ENCODE peak calls at places on chromosomes 13 and 19, in nine cellular contexts. One of them, this sample, is unnamed. For H3K27me3, the result is how much of the 10 kb centered on the place peaks cover.

GRCh38 chr13:70408865-70409264 is 300.6 kb upstream of the KLHL1 start:
- DNase-seq in fibroblast of lung: peak
- DNase-seq in Panc1: no peak
- DNase-seq in uterus: no peak
- DNase-seq in GM23338: no peak
- DNase-seq in left ventricle myocardium inferior: no peak
- DNase-seq in psoas muscle: no peak
- DNase-seq in IMR-90: no peak
- DNase-seq in WERI-Rb-1: no peak
- DNase-seq in this sample: no peak

GRCh38 chr13:110326263-110326904 is 19.3 kb downstream of the COL4A2 start:
- DNase-seq in left ventricle myocardium inferior: no peak
- DNase-seq in IMR-90: no peak
- DNase-seq in WERI-Rb-1: no peak
- DNase-seq in psoas muscle: no peak
- DNase-seq in Panc1: no peak
- DNase-seq in GM23338: no peak
- DNase-seq in fibroblast of lung: peak
- DNase-seq in uterus: no peak
- DNase-seq in this sample: no peak

GRCh38 chr13:102852556-102852955 is 6.7 kb downstream of the ERCC5 start:
- DNase-seq in left ventricle myocardium inferior: no peak
- DNase-seq in uterus: no peak
- DNase-seq in WERI-Rb-1: no peak
- DNase-seq in IMR-90: no peak
- DNase-seq in psoas muscle: no peak
- DNase-seq in Panc1: no peak
- DNase-seq in GM23338: no peak
- DNase-seq in fibroblast of lung: no peak
- DNase-seq in this sample: no peak

GRCh38 chr13:38693168-38693567 is 6.3 kb downstream of the FREM2 start:
- DNase-seq in WERI-Rb-1: no peak
- DNase-seq in fibroblast of lung: no peak
- DNase-seq in uterus: no peak
- DNase-seq in psoas muscle: no peak
- DNase-seq in IMR-90: no peak
- DNase-seq in left ventricle myocardium inferior: no peak
- DNase-seq in GM23338: no peak
- DNase-seq in Panc1: no peak
- DNase-seq in this sample: no peak

GRCh38 chr13:113863511-113864302 is at the start of gene GAS6:
- DNase-seq in psoas muscle: peak
- DNase-seq in Panc1: no peak
- DNase-seq in fibroblast of lung: peak
- DNase-seq in left ventricle myocardium inferior: peak
- DNase-seq in WERI-Rb-1: peak
- DNase-seq in GM23338: peak
- DNase-seq in uterus: peak
- DNase-seq in IMR-90: no peak
- DNase-seq in this sample: no peak

GRCh38 chr19:45340232-45340898 is at the start of gene KLC3:
- DNase-seq in Panc1: no peak
- DNase-seq in WERI-Rb-1: peak
- DNase-seq in IMR-90: no peak
- DNase-seq in psoas muscle: no peak
- DNase-seq in GM23338: peak
- DNase-seq in left ventricle myocardium inferior: no peak
- DNase-seq in fibroblast of lung: no peak
- DNase-seq in uterus: no peak
- DNase-seq in this sample: no peak

GRCh38 chr19:4754248-4754647 is 30.6 kb upstream of the DPP9 start:
- DNase-seq in GM23338: peak
- DNase-seq in IMR-90: peak
- DNase-seq in left ventricle myocardium inferior: no peak
- DNase-seq in WERI-Rb-1: no peak
- DNase-seq in uterus: no peak
- DNase-seq in psoas muscle: no peak
- DNase-seq in fibroblast of lung: no peak
- DNase-seq in Panc1: no peak
- DNase-seq in this sample: no peak

GRCh38 chr13:112616586-112617381 is 28.8 kb upstream of the TUBGCP3 start:
- DNase-seq in GM23338: peak
- DNase-seq in IMR-90: peak
- DNase-seq in Panc1: peak
- DNase-seq in fibroblast of lung: peak
- DNase-seq in WERI-Rb-1: peak
- DNase-seq in uterus: no peak
- DNase-seq in psoas muscle: no peak
- DNase-seq in left ventricle myocardium inferior: no peak
- DNase-seq in this sample: no peak

GRCh38 chr19:48962029-48962848 is 2.9 kb upstream of the FTL start:
- DNase-seq in fibroblast of lung: no peak
- DNase-seq in GM23338: peak
- DNase-seq in WERI-Rb-1: no peak
- DNase-seq in IMR-90: no peak
- DNase-seq in Panc1: no peak
- DNase-seq in left ventricle myocardium inferior: peak
- DNase-seq in psoas muscle: peak
- DNase-seq in uterus: no peak
- DNase-seq in this sample: no peak

GRCh38 chr13:23796546-23796945 is 92.7 kb downstream of the MIPEP start:
- DNase-seq in fibroblast of lung: peak
- DNase-seq in uterus: no peak
- DNase-seq in Panc1: no peak
- DNase-seq in IMR-90: peak
- DNase-seq in left ventricle myocardium inferior: no peak
- DNase-seq in psoas muscle: no peak
- DNase-seq in GM23338: no peak
- DNase-seq in WERI-Rb-1: no peak
- DNase-seq in this sample: no peak

GRCh38 chr19:55484571-55485438 is at the start of gene NAT14:
- DNase-seq in GM23338: peak
- DNase-seq in Panc1: no peak
- DNase-seq in psoas muscle: peak
- DNase-seq in WERI-Rb-1: peak
- DNase-seq in IMR-90: peak
- DNase-seq in left ventricle myocardium inferior: peak
- DNase-seq in uterus: peak
- DNase-seq in fibroblast of lung: peak
- DNase-seq in this sample: peak

GRCh38 chr19:55483681-55484361 is 1.2 kb upstream of the NAT14 start:
- DNase-seq in psoas muscle: no peak
- DNase-seq in IMR-90: no peak
- DNase-seq in GM23338: no peak
- DNase-seq in fibroblast of lung: no peak
- DNase-seq in left ventricle myocardium inferior: no peak
- DNase-seq in WERI-Rb-1: no peak
- DNase-seq in uterus: no peak
- DNase-seq in Panc1: no peak
- DNase-seq in this sample: no peak

GRCh38 chr19:55482128-55482961 is 2.6 kb upstream of the NAT14 start:
- DNase-seq in psoas muscle: no peak
- DNase-seq in left ventricle myocardium inferior: no peak
- DNase-seq in uterus: no peak
- DNase-seq in Panc1: no peak
- DNase-seq in GM23338: peak
- DNase-seq in fibroblast of lung: no peak
- DNase-seq in WERI-Rb-1: no peak
- DNase-seq in IMR-90: no peak
- DNase-seq in this sample: no peak

GRCh38 chr19:55481148-55482127 is 3.5 kb upstream of the NAT14 start:
- DNase-seq in fibroblast of lung: no peak
- DNase-seq in left ventricle myocardium inferior: no peak
- DNase-seq in IMR-90: no peak
- DNase-seq in WERI-Rb-1: no peak
- DNase-seq in GM23338: no peak
- DNase-seq in psoas muscle: no peak
- DNase-seq in Panc1: no peak
- DNase-seq in uterus: no peak
- DNase-seq in this sample: no peak

DNA sequence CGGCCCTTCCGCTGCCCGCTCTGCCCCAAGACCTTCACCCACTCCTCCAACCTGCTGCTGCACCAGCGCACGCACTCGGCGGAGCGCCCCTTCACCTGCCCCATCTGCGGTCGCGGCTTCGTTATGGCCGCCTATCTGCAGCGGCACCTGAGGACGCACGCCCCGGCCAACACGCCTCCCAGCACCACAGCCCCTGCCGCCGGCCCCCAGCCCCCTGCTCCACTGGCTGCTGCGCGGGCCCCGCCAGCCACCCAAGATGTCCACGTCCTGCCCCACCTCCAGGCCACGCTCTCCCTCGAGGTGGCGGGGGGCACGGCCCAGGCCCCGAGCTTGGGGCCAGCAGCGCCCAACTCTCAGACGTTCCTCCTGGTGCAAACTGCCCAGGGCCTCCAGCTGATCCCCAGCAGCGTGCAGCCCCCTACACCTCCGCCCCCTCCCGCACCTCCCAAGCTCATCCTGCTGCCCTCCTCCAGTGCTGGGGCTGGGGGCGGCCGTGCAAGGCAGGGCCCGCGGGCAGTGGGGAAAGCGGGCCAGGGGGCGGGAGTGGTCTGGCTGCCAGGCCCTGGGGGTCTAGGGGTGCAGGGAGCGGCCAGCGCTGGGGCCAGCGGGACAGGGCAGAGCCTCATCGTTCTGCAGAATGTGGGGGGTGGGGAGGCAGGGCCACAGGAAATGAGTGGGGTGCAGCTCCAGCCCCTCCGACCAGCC is 1.9 kb upstream of the NAT14 start:
- DNase-seq in IMR-90: no peak
- DNase-seq in psoas muscle: no peak
- DNase-seq in WERI-Rb-1: no peak
- DNase-seq in Panc1: no peak
- DNase-seq in left ventricle myocardium inferior: no peak
- DNase-seq in fibroblast of lung: no peak
- DNase-seq in GM23338: no peak
- DNase-seq in uterus: no peak
- DNase-seq in this sample: no peak
- H3K27ac ChIP-seq in IMR-90: no peak
- H3K27ac ChIP-seq in psoas muscle: no peak
- H3K27ac ChIP-seq in WERI-Rb-1: no peak
- H3K27ac ChIP-seq in Panc1: no peak
- H3K27ac ChIP-seq in left ventricle myocardium inferior: no peak
- H3K27ac ChIP-seq in fibroblast of lung: no peak
- H3K27ac ChIP-seq in GM23338: no peak
- H3K27ac ChIP-seq in uterus: no peak
- H3K27ac ChIP-seq in this sample: no peak

GRCh38 chr13:20124303-20124702 is 36.5 kb downstream of the GJA3 start:
- DNase-seq in IMR-90: peak
- DNase-seq in Panc1: no peak
- DNase-seq in left ventricle myocardium inferior: no peak
- DNase-seq in GM23338: no peak
- DNase-seq in uterus: no peak
- DNase-seq in fibroblast of lung: no peak
- DNase-seq in psoas muscle: no peak
- DNase-seq in WERI-Rb-1: no peak
- DNase-seq in this sample: no peak
- H3K27me3 ChIP-seq in IMR-90: under half
- H3K27me3 ChIP-seq in Panc1: under half
- H3K27me3 ChIP-seq in left ventricle myocardium inferior: under half
- H3K27me3 ChIP-seq in GM23338: under half
- H3K27me3 ChIP-seq in uterus: under half
- H3K27me3 ChIP-seq in fibroblast of lung: under half
- H3K27me3 ChIP-seq in psoas muscle: under half
- H3K27me3 ChIP-seq in WERI-Rb-1: under half
- H3K27me3 ChIP-seq in this sample: under half

GRCh38 chr19:42326969-42327368 is 1.5 kb downstream of the MEGF8 start:
- DNase-seq in GM23338: no peak
- DNase-seq in uterus: no peak
- DNase-seq in psoas muscle: no peak
- DNase-seq in Panc1: no peak
- DNase-seq in IMR-90: no peak
- DNase-seq in WERI-Rb-1: no peak
- DNase-seq in left ventricle myocardium inferior: no peak
- DNase-seq in fibroblast of lung: no peak
- DNase-seq in this sample: no peak

GRCh38 chr19:42324655-42325307 is 654 bp upstream of the MEGF8 start:
- DNase-seq in left ventricle myocardium inferior: no peak
- DNase-seq in IMR-90: no peak
- DNase-seq in psoas muscle: no peak
- DNase-seq in GM23338: no peak
- DNase-seq in fibroblast of lung: no peak
- DNase-seq in Panc1: no peak
- DNase-seq in uterus: no peak
- DNase-seq in WERI-Rb-1: no peak
- DNase-seq in this sample: no peak

GRCh38 chr19:42323852-42324654 is 1.4 kb upstream of the MEGF8 start:
- DNase-seq in IMR-90: no peak
- DNase-seq in left ventricle myocardium inferior: no peak
- DNase-seq in uterus: no peak
- DNase-seq in WERI-Rb-1: no peak
- DNase-seq in GM23338: peak
- DNase-seq in fibroblast of lung: no peak
- DNase-seq in Panc1: no peak
- DNase-seq in psoas muscle: no peak
- DNase-seq in this sample: no peak

GRCh38 chr19:42325896-42326771 is 699 bp downstream of the MEGF8 start:
- DNase-seq in fibroblast of lung: no peak
- DNase-seq in GM23338: peak
- DNase-seq in psoas muscle: peak
- DNase-seq in uterus: no peak
- DNase-seq in IMR-90: no peak
- DNase-seq in Panc1: no peak
- DNase-seq in WERI-Rb-1: peak
- DNase-seq in left ventricle myocardium inferior: peak
- DNase-seq in this sample: no peak

DNA sequence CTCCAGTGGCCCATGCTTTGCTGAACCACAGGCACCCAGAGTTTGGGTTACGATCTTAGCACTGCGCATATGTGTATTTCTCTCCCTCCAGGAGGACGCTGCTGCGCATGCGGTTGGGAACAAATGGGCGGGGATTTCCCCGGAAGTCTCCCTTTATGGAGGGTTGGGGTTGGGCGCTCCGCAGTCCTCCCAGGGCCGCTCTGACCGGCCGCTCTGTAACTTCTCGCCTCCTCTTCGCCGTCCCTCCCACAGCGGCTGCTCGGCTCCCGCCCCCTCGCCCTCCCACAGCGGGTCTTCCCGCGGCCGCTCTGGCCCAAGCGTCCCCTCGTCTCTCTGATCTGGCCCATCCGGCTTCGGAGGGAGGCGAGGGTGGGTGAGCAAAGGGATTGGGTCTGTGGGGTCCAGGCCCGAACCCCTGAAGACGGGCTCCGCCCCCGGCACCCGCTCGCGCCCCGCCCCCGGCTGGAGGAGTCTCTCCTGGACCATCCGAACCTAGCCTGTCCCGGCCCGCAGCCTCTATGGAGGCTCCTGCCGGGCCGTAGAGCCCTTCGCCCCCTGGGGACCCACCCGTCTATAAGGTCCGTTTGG is at the start of gene MEGF8:
- DNase-seq in psoas muscle: peak
- DNase-seq in WERI-Rb-1: peak
- DNase-seq in left ventricle myocardium inferior: peak
- DNase-seq in Panc1: peak
- DNase-seq in GM23338: peak
- DNase-seq in IMR-90: peak
- DNase-seq in uterus: peak
- DNase-seq in fibroblast of lung: peak
- DNase-seq in this sample: peak
- TF ChIP-seq CTCF in psoas muscle: no peak
- TF ChIP-seq CTCF in WERI-Rb-1: peak
- TF ChIP-seq CTCF in left ventricle myocardium inferior: peak
- TF ChIP-seq CTCF in Panc1: peak
- TF ChIP-seq CTCF in GM23338: peak
- TF ChIP-seq CTCF in IMR-90: peak
- TF ChIP-seq CTCF in uterus: peak
- TF ChIP-seq CTCF in fibroblast of lung: no peak
- TF ChIP-seq CTCF in this sample: peak

GRCh38 chr19:6362351-6362801 is 1.0 kb downstream of the CLPP start:
- DNase-seq in psoas muscle: no peak
- DNase-seq in uterus: no peak
- DNase-seq in left ventricle myocardium inferior: no peak
- DNase-seq in fibroblast of lung: no peak
- DNase-seq in IMR-90: no peak
- DNase-seq in Panc1: no peak
- DNase-seq in WERI-Rb-1: no peak
- DNase-seq in GM23338: no peak
- DNase-seq in this sample: no peak
- H3K27ac ChIP-seq in psoas muscle: peak
- H3K27ac ChIP-seq in uterus: peak
- H3K27ac ChIP-seq in left ventricle myocardium inferior: peak
- H3K27ac ChIP-seq in fibroblast of lung: peak
- H3K27ac ChIP-seq in IMR-90: peak
- H3K27ac ChIP-seq in Panc1: peak
- H3K27ac ChIP-seq in WERI-Rb-1: no peak
- H3K27ac ChIP-seq in GM23338: no peak
- H3K27ac ChIP-seq in this sample: peak